ENCODE peak calls at places on chromosome X, in four cellular contexts. R is NCI-H1930; C is CD4-positive, alpha-beta memory T cell; P is nephron progenitor cell. I is an unnamed sample.
A peak's percentile ranks its signal among the peaks of the same experiment; 100 is the strongest.

GRCh38 chrX:36867143-36867542 is 141.0 kb upstream of the FAM47C start:
- DNase-seq in R (peak; percentile 9), C (peak; percentile 5), P (no peak), I (no peak)

GRCh38 chrX:31449975-31450374 is 378.1 kb upstream of the FTHL17 start:
- DNase-seq in C (no peak), P (no peak), R (no peak), I (no peak)

GRCh38 chrX:133546441-133546840 is 131.2 kb upstream of the GPC4 start:
- DNase-seq in R (no peak), C (no peak), P (no peak), I (no peak)

GRCh38 chrX:1281511-1281910 is 12.9 kb downstream of the CSF2RA start:
- DNase-seq in R (no peak), P (no peak), C (no peak), I (no peak)

GRCh38 chrX:110282922-110283321 is 35.0 kb downstream of the AMMECR1 start:
- DNase-seq in P (no peak), R (no peak), C (no peak), I (no peak)

GRCh38 chrX:38806875-38807601 is 5.8 kb downstream of the MID1IP1 start:
- DNase-seq in R (no peak), C (no peak), P (no peak), I (no peak)

GRCh38 chrX:103726477-103726876 is 15.8 kb downstream of the TMEM31 start:
- DNase-seq in P (no peak), R (no peak), C (no peak), I (no peak)

GRCh38 chrX:147917700-147918694 is 6.3 kb downstream of the FMR1 start:
- DNase-seq in C (peak; percentile 50), P (no peak), R (no peak), I (no peak)

GRCh38 chrX:19017271-19017670 is 33.4 kb upstream of the PHKA2 start:
- DNase-seq in P (peak; percentile 28), R (no peak), C (no peak), I (peak; percentile 34)

GRCh38 chrX:69556094-69557011 is 52.2 kb downstream of the NALF2 start:
- DNase-seq in P (no peak), R (no peak), C (no peak), I (no peak)

GRCh38 chrX:10533686-10534365 is 86.6 kb downstream of the MID1 start:
- DNase-seq in C (no peak), P (no peak), R (no peak), I (no peak)

GRCh38 chrX:134396174-134396573 is 63.8 kb upstream of the HPRT1 start:
- DNase-seq in P (no peak), R (no peak), C (no peak), I (no peak)

GRCh38 chrX:38654302-38654701 is 93.0 kb downstream of the TSPAN7 start:
- DNase-seq in P (no peak), R (no peak), C (no peak), I (peak; percentile 22)

GRCh38 chrX:9285342-9285771 is 179.5 kb upstream of the TBL1X start:
- DNase-seq in P (no peak), R (no peak), C (no peak), I (no peak)

GRCh38 chrX:118973389-118974087 is 880 bp upstream of the LONRF3 start:
- DNase-seq in C (no peak), R (no peak), P (peak; percentile 9), I (no peak)

GRCh38 chrX:134604701-134605271 is 53.5 kb downstream of the PLAC1 start:
- DNase-seq in R (no peak), P (no peak), C (no peak), I (peak; percentile 62)

GRCh38 chrX:149036086-149036485 is 469.0 kb downstream of the IDS start:
- DNase-seq in P (no peak), C (no peak), R (no peak), I (no peak)

GRCh38 chrX:112968351-112969133 is 127.9 kb upstream of the AMOT start:
- DNase-seq in C (no peak), R (no peak), P (no peak), I (no peak)

GRCh38 chrX:22121161-22121560 is 89.0 kb downstream of the PHEX start:
- DNase-seq in C (no peak), R (no peak), P (no peak), I (no peak)

GRCh38 chrX:88284844-88285243 is 462.2 kb upstream of the CPXCR1 start:
- DNase-seq in R (no peak), C (no peak), P (no peak), I (no peak)

GRCh38 chrX:12975999-12976558 is 1.2 kb downstream of the TMSB4X start:
- DNase-seq in C (peak; percentile 37), P (peak; percentile 56), R (no peak), I (peak; percentile 50)

GRCh38 chrX:97309717-97310116 is 426.0 kb downstream of the RPA4 start:
- DNase-seq in R (no peak), P (no peak), C (no peak), I (no peak)

GRCh38 chrX:73851014-73852009 is 288.3 kb downstream of the CHIC1 start:
- DNase-seq in C (peak; percentile 88), R (no peak), P (no peak), I (no peak)

GRCh38 chrX:73876897-73877296 is 313.9 kb downstream of the CHIC1 start:
- DNase-seq in R (no peak), P (no peak), C (no peak), I (no peak)

GRCh38 chrX:116240446-116240845 is 69.9 kb downstream of the AGTR2 start:
- DNase-seq in P (no peak), C (no peak), R (no peak), I (no peak)

GRCh38 chrX:147803948-147804347 is 107.8 kb upstream of the FMR1 start:
- DNase-seq in C (peak; percentile 1), R (no peak), P (no peak), I (no peak)